ENCODE peak calls at places on chromosomes 12 and 14, in five cellular contexts. One of them, this sample, is unnamed.

GRCh38 chr14:67680121-67680602 is 5.7 kb upstream of the VTI1B start:
- DNase-seq in gastrocnemius medialis: no peak
- DNase-seq in hippocampal formation: no peak
- DNase-seq in activated CD4-positive, alpha-beta T cell treated with anti-CD3 and anti-CD28 coated beads, Interleukin-2, amount 10 ng/mL, durations not matched to agents 7 days and 5 days: peak
- DNase-seq in EH: peak
- DNase-seq in this sample: no peak

GRCh38 chr14:102028733-102029132 is 58.1 kb downstream of the HSP90AA1 start:
- DNase-seq in gastrocnemius medialis: no peak
- DNase-seq in hippocampal formation: no peak
- DNase-seq in activated CD4-positive, alpha-beta T cell treated with anti-CD3 and anti-CD28 coated beads, Interleukin-2, amount 10 ng/mL, durations not matched to agents 7 days and 5 days: no peak
- DNase-seq in EH: peak
- DNase-seq in this sample: no peak

GRCh38 chr12:1533205-1533601 is 61.2 kb downstream of the FBXL14 start:
- DNase-seq in gastrocnemius medialis: no peak
- DNase-seq in hippocampal formation: no peak
- DNase-seq in activated CD4-positive, alpha-beta T cell treated with anti-CD3 and anti-CD28 coated beads, Interleukin-2, amount 10 ng/mL, durations not matched to agents 7 days and 5 days: peak
- DNase-seq in EH: peak
- DNase-seq in this sample: peak

GRCh38 chr12:90102957-90103652 is 394.5 kb upstream of the ATP2B1 start:
- DNase-seq in gastrocnemius medialis: no peak
- DNase-seq in hippocampal formation: no peak
- DNase-seq in activated CD4-positive, alpha-beta T cell treated with anti-CD3 and anti-CD28 coated beads, Interleukin-2, amount 10 ng/mL, durations not matched to agents 7 days and 5 days: no peak
- DNase-seq in EH: peak
- DNase-seq in this sample: peak

GRCh38 chr14:31275731-31276130 is 68.1 kb upstream of the HECTD1 start:
- DNase-seq in gastrocnemius medialis: no peak
- DNase-seq in hippocampal formation: no peak
- DNase-seq in activated CD4-positive, alpha-beta T cell treated with anti-CD3 and anti-CD28 coated beads, Interleukin-2, amount 10 ng/mL, durations not matched to agents 7 days and 5 days: no peak
- DNase-seq in EH: no peak
- DNase-seq in this sample: no peak

GRCh38 chr14:63766616-63767015 is 38.8 kb upstream of the SGPP1 start:
- DNase-seq in gastrocnemius medialis: no peak
- DNase-seq in hippocampal formation: no peak
- DNase-seq in activated CD4-positive, alpha-beta T cell treated with anti-CD3 and anti-CD28 coated beads, Interleukin-2, amount 10 ng/mL, durations not matched to agents 7 days and 5 days: no peak
- DNase-seq in EH: no peak
- DNase-seq in this sample: no peak

GRCh38 chr14:77181603-77182437 is at the start of gene TMEM63C:
- DNase-seq in gastrocnemius medialis: no peak
- DNase-seq in hippocampal formation: peak
- DNase-seq in activated CD4-positive, alpha-beta T cell treated with anti-CD3 and anti-CD28 coated beads, Interleukin-2, amount 10 ng/mL, durations not matched to agents 7 days and 5 days: peak
- DNase-seq in EH: no peak
- DNase-seq in this sample: peak

GRCh38 chr14:71235865-71236264 is 328.6 kb downstream of the PCNX1 start:
- DNase-seq in gastrocnemius medialis: no peak
- DNase-seq in hippocampal formation: peak
- DNase-seq in activated CD4-positive, alpha-beta T cell treated with anti-CD3 and anti-CD28 coated beads, Interleukin-2, amount 10 ng/mL, durations not matched to agents 7 days and 5 days: no peak
- DNase-seq in EH: peak
- DNase-seq in this sample: no peak

GRCh38 chr12:10362828-10363664 is 26.8 kb downstream of the KLRK1 start:
- DNase-seq in gastrocnemius medialis: no peak
- DNase-seq in hippocampal formation: no peak
- DNase-seq in activated CD4-positive, alpha-beta T cell treated with anti-CD3 and anti-CD28 coated beads, Interleukin-2, amount 10 ng/mL, durations not matched to agents 7 days and 5 days: no peak
- DNase-seq in EH: no peak
- DNase-seq in this sample: no peak

GRCh38 chr14:101380940-101381339 is 180.4 kb upstream of the DIO3 start:
- DNase-seq in gastrocnemius medialis: no peak
- DNase-seq in hippocampal formation: no peak
- DNase-seq in activated CD4-positive, alpha-beta T cell treated with anti-CD3 and anti-CD28 coated beads, Interleukin-2, amount 10 ng/mL, durations not matched to agents 7 days and 5 days: no peak
- DNase-seq in EH: no peak
- DNase-seq in this sample: no peak

GRCh38 chr14:77859934-77860570 is 60.1 kb downstream of the ADCK1 start:
- DNase-seq in gastrocnemius medialis: no peak
- DNase-seq in hippocampal formation: no peak
- DNase-seq in activated CD4-positive, alpha-beta T cell treated with anti-CD3 and anti-CD28 coated beads, Interleukin-2, amount 10 ng/mL, durations not matched to agents 7 days and 5 days: no peak
- DNase-seq in EH: no peak
- DNase-seq in this sample: no peak

GRCh38 chr14:92759300-92759678 is 10.9 kb upstream of the LGMN start:
- DNase-seq in gastrocnemius medialis: no peak
- DNase-seq in hippocampal formation: no peak
- DNase-seq in activated CD4-positive, alpha-beta T cell treated with anti-CD3 and anti-CD28 coated beads, Interleukin-2, amount 10 ng/mL, durations not matched to agents 7 days and 5 days: no peak
- DNase-seq in EH: peak
- DNase-seq in this sample: peak

GRCh38 chr14:39169541-39169900 is 612 bp downstream of the TRAPPC6B start:
- DNase-seq in gastrocnemius medialis: no peak
- DNase-seq in hippocampal formation: no peak
- DNase-seq in activated CD4-positive, alpha-beta T cell treated with anti-CD3 and anti-CD28 coated beads, Interleukin-2, amount 10 ng/mL, durations not matched to agents 7 days and 5 days: no peak
- DNase-seq in EH: peak
- DNase-seq in this sample: no peak

GRCh38 chr12:106090586-106091411 is 48.0 kb downstream of the NUAK1 start:
- DNase-seq in gastrocnemius medialis: peak
- DNase-seq in hippocampal formation: no peak
- DNase-seq in activated CD4-positive, alpha-beta T cell treated with anti-CD3 and anti-CD28 coated beads, Interleukin-2, amount 10 ng/mL, durations not matched to agents 7 days and 5 days: no peak
- DNase-seq in EH: peak
- DNase-seq in this sample: no peak

GRCh38 chr12:1668833-1669543 is 21.9 kb upstream of the ADIPOR2 start:
- DNase-seq in gastrocnemius medialis: peak
- DNase-seq in hippocampal formation: no peak
- DNase-seq in activated CD4-positive, alpha-beta T cell treated with anti-CD3 and anti-CD28 coated beads, Interleukin-2, amount 10 ng/mL, durations not matched to agents 7 days and 5 days: no peak
- DNase-seq in EH: no peak
- DNase-seq in this sample: no peak

GRCh38 chr14:94584591-94585280 is 3.5 kb downstream of the SERPINA5 start:
- DNase-seq in gastrocnemius medialis: no peak
- DNase-seq in hippocampal formation: no peak
- DNase-seq in activated CD4-positive, alpha-beta T cell treated with anti-CD3 and anti-CD28 coated beads, Interleukin-2, amount 10 ng/mL, durations not matched to agents 7 days and 5 days: no peak
- DNase-seq in EH: no peak
- DNase-seq in this sample: no peak

GRCh38 chr12:75779891-75780501 is 251.6 kb downstream of the PHLDA1 start:
- DNase-seq in gastrocnemius medialis: no peak
- DNase-seq in hippocampal formation: no peak
- DNase-seq in activated CD4-positive, alpha-beta T cell treated with anti-CD3 and anti-CD28 coated beads, Interleukin-2, amount 10 ng/mL, durations not matched to agents 7 days and 5 days: no peak
- DNase-seq in EH: no peak
- DNase-seq in this sample: peak

GRCh38 chr12:8699714-8700113 is 1.9 kb downstream of the RIMKLB start:
- DNase-seq in gastrocnemius medialis: no peak
- DNase-seq in hippocampal formation: no peak
- DNase-seq in activated CD4-positive, alpha-beta T cell treated with anti-CD3 and anti-CD28 coated beads, Interleukin-2, amount 10 ng/mL, durations not matched to agents 7 days and 5 days: no peak
- DNase-seq in EH: no peak
- DNase-seq in this sample: no peak

GRCh38 chr12:23421556-23421955 is 527.9 kb downstream of the SOX5 start:
- DNase-seq in gastrocnemius medialis: no peak
- DNase-seq in hippocampal formation: no peak
- DNase-seq in activated CD4-positive, alpha-beta T cell treated with anti-CD3 and anti-CD28 coated beads, Interleukin-2, amount 10 ng/mL, durations not matched to agents 7 days and 5 days: no peak
- DNase-seq in EH: no peak
- DNase-seq in this sample: no peak

GRCh38 chr14:100887728-100888335 is 15.7 kb downstream of the RTL1 start:
- DNase-seq in gastrocnemius medialis: no peak
- DNase-seq in hippocampal formation: no peak
- DNase-seq in activated CD4-positive, alpha-beta T cell treated with anti-CD3 and anti-CD28 coated beads, Interleukin-2, amount 10 ng/mL, durations not matched to agents 7 days and 5 days: no peak
- DNase-seq in EH: no peak
- DNase-seq in this sample: no peak

GRCh38 chr12:25806271-25806670 is 152.2 kb upstream of the RASSF8 start:
- DNase-seq in gastrocnemius medialis: no peak
- DNase-seq in hippocampal formation: no peak
- DNase-seq in activated CD4-positive, alpha-beta T cell treated with anti-CD3 and anti-CD28 coated beads, Interleukin-2, amount 10 ng/mL, durations not matched to agents 7 days and 5 days: peak
- DNase-seq in EH: peak
- DNase-seq in this sample: no peak

GRCh38 chr12:15372313-15372712 is 50.0 kb downstream of the PTPRO start:
- DNase-seq in gastrocnemius medialis: no peak
- DNase-seq in hippocampal formation: no peak
- DNase-seq in activated CD4-positive, alpha-beta T cell treated with anti-CD3 and anti-CD28 coated beads, Interleukin-2, amount 10 ng/mL, durations not matched to agents 7 days and 5 days: no peak
- DNase-seq in EH: no peak
- DNase-seq in this sample: no peak

GRCh38 chr14:22047105-22047504 is 373.5 kb upstream of the OR4E1 start:
- DNase-seq in gastrocnemius medialis: no peak
- DNase-seq in hippocampal formation: no peak
- DNase-seq in activated CD4-positive, alpha-beta T cell treated with anti-CD3 and anti-CD28 coated beads, Interleukin-2, amount 10 ng/mL, durations not matched to agents 7 days and 5 days: peak
- DNase-seq in EH: no peak
- DNase-seq in this sample: no peak

GRCh38 chr12:41514907-41515306 is 326.8 kb downstream of the PDZRN4 start:
- DNase-seq in gastrocnemius medialis: no peak
- DNase-seq in hippocampal formation: no peak
- DNase-seq in activated CD4-positive, alpha-beta T cell treated with anti-CD3 and anti-CD28 coated beads, Interleukin-2, amount 10 ng/mL, durations not matched to agents 7 days and 5 days: no peak
- DNase-seq in EH: no peak
- DNase-seq in this sample: peak

GRCh38 chr14:73240816-73241480 is 3.6 kb downstream of the PAPLN start:
- DNase-seq in gastrocnemius medialis: no peak
- DNase-seq in hippocampal formation: peak
- DNase-seq in activated CD4-positive, alpha-beta T cell treated with anti-CD3 and anti-CD28 coated beads, Interleukin-2, amount 10 ng/mL, durations not matched to agents 7 days and 5 days: no peak
- DNase-seq in EH: no peak
- DNase-seq in this sample: no peak

GRCh38 chr14:73800970-73801515 is 50.6 kb upstream of the PTGR2 start:
- DNase-seq in gastrocnemius medialis: no peak
- DNase-seq in hippocampal formation: no peak
- DNase-seq in activated CD4-positive, alpha-beta T cell treated with anti-CD3 and anti-CD28 coated beads, Interleukin-2, amount 10 ng/mL, durations not matched to agents 7 days and 5 days: no peak
- DNase-seq in EH: no peak
- DNase-seq in this sample: no peak

GRCh38 chr12:105252901-105253300 is 16.9 kb upstream of the APPL2 start:
- DNase-seq in gastrocnemius medialis: no peak
- DNase-seq in hippocampal formation: no peak
- DNase-seq in activated CD4-positive, alpha-beta T cell treated with anti-CD3 and anti-CD28 coated beads, Interleukin-2, amount 10 ng/mL, durations not matched to agents 7 days and 5 days: no peak
- DNase-seq in EH: no peak
- DNase-seq in this sample: no peak

GRCh38 chr14:58152569-58152857 is 500 bp upstream of the ARMH4 start:
- DNase-seq in gastrocnemius medialis: no peak
- DNase-seq in hippocampal formation: no peak
- DNase-seq in activated CD4-positive, alpha-beta T cell treated with anti-CD3 and anti-CD28 coated beads, Interleukin-2, amount 10 ng/mL, durations not matched to agents 7 days and 5 days: no peak
- DNase-seq in EH: no peak
- DNase-seq in this sample: no peak

GRCh38 chr14:70655110-70655826 is 13.6 kb downstream of the TTC9 start:
- DNase-seq in gastrocnemius medialis: no peak
- DNase-seq in hippocampal formation: no peak
- DNase-seq in activated CD4-positive, alpha-beta T cell treated with anti-CD3 and anti-CD28 coated beads, Interleukin-2, amount 10 ng/mL, durations not matched to agents 7 days and 5 days: peak
- DNase-seq in EH: no peak
- DNase-seq in this sample: no peak

GRCh38 chr12:71223139-71223538 is 65.3 kb upstream of the TSPAN8 start:
- DNase-seq in gastrocnemius medialis: no peak
- DNase-seq in hippocampal formation: no peak
- DNase-seq in activated CD4-positive, alpha-beta T cell treated with anti-CD3 and anti-CD28 coated beads, Interleukin-2, amount 10 ng/mL, durations not matched to agents 7 days and 5 days: no peak
- DNase-seq in EH: no peak
- DNase-seq in this sample: no peak

GRCh38 chr12:111251787-111252186 is 117.1 kb downstream of the PHETA1 start:
- DNase-seq in gastrocnemius medialis: no peak
- DNase-seq in hippocampal formation: no peak
- DNase-seq in activated CD4-positive, alpha-beta T cell treated with anti-CD3 and anti-CD28 coated beads, Interleukin-2, amount 10 ng/mL, durations not matched to agents 7 days and 5 days: no peak
- DNase-seq in EH: no peak
- DNase-seq in this sample: no peak

GRCh38 chr14:60654303-60654925 is 5.1 kb upstream of the SIX1 start:
- DNase-seq in gastrocnemius medialis: no peak
- DNase-seq in hippocampal formation: no peak
- DNase-seq in activated CD4-positive, alpha-beta T cell treated with anti-CD3 and anti-CD28 coated beads, Interleukin-2, amount 10 ng/mL, durations not matched to agents 7 days and 5 days: no peak
- DNase-seq in EH: peak
- DNase-seq in this sample: peak

GRCh38 chr14:77088219-77088618 is 9.8 kb upstream of the CIPC start:
- DNase-seq in gastrocnemius medialis: no peak
- DNase-seq in hippocampal formation: no peak
- DNase-seq in activated CD4-positive, alpha-beta T cell treated with anti-CD3 and anti-CD28 coated beads, Interleukin-2, amount 10 ng/mL, durations not matched to agents 7 days and 5 days: no peak
- DNase-seq in EH: no peak
- DNase-seq in this sample: no peak

This sample was measured in SK-N-DZ.